ENCODE peak calls at places on chromosome 21, in seven cellular contexts. One of them, this sample, is unnamed.

GRCh38 chr21:26405735-26406361 is 167.2 kb downstream of the CYYR1 start:
- DNase-seq in nephron progenitor cell: peak; percentile 7
- DNase-seq in SK-N-SH: no peak
- DNase-seq in CD4-positive, alpha-beta T cell: no peak
- DNase-seq in brain microvascular endothelial cell: peak; percentile 84
- DNase-seq in ovary: no peak
- DNase-seq in activated B cell treated with CpG ODN at 0.5 μM for 24 hours: no peak
- DNase-seq in this sample: no peak

GRCh38 chr21:15066231-15066577 is 1.4 kb upstream of the NRIP1 start:
- DNase-seq in nephron progenitor cell: no peak
- DNase-seq in SK-N-SH: no peak
- DNase-seq in CD4-positive, alpha-beta T cell: no peak
- DNase-seq in brain microvascular endothelial cell: no peak
- DNase-seq in ovary: no peak
- DNase-seq in activated B cell treated with CpG ODN at 0.5 μM for 24 hours: no peak
- DNase-seq in this sample: no peak

GRCh38 chr21:17340081-17340480 is 172.8 kb upstream of the CXADR start:
- DNase-seq in nephron progenitor cell: no peak
- DNase-seq in SK-N-SH: no peak
- DNase-seq in CD4-positive, alpha-beta T cell: no peak
- DNase-seq in brain microvascular endothelial cell: no peak
- DNase-seq in ovary: no peak
- DNase-seq in activated B cell treated with CpG ODN at 0.5 μM for 24 hours: no peak
- DNase-seq in this sample: no peak

GRCh38 chr21:32414579-32415358 is 2.3 kb downstream of the EVA1C start:
- DNase-seq in nephron progenitor cell: no peak
- DNase-seq in SK-N-SH: peak; percentile 42
- DNase-seq in CD4-positive, alpha-beta T cell: no peak
- DNase-seq in brain microvascular endothelial cell: no peak
- DNase-seq in ovary: no peak
- DNase-seq in activated B cell treated with CpG ODN at 0.5 μM for 24 hours: no peak
- DNase-seq in this sample: no peak

GRCh38 chr21:32425628-32426027 is 13.1 kb downstream of the EVA1C start:
- DNase-seq in nephron progenitor cell: no peak
- DNase-seq in SK-N-SH: no peak
- DNase-seq in CD4-positive, alpha-beta T cell: no peak
- DNase-seq in brain microvascular endothelial cell: no peak
- DNase-seq in ovary: no peak
- DNase-seq in activated B cell treated with CpG ODN at 0.5 μM for 24 hours: no peak
- DNase-seq in this sample: no peak

GRCh38 chr21:34333150-34333739 is 30.6 kb upstream of the KCNE2 start:
- DNase-seq in nephron progenitor cell: no peak
- DNase-seq in SK-N-SH: no peak
- DNase-seq in CD4-positive, alpha-beta T cell: no peak
- DNase-seq in brain microvascular endothelial cell: peak; percentile 76
- DNase-seq in ovary: no peak
- DNase-seq in activated B cell treated with CpG ODN at 0.5 μM for 24 hours: no peak
- DNase-seq in this sample: no peak

GRCh38 chr21:32101206-32101763 is 177.6 kb downstream of the MIS18A start:
- DNase-seq in nephron progenitor cell: no peak
- DNase-seq in SK-N-SH: no peak
- DNase-seq in CD4-positive, alpha-beta T cell: no peak
- DNase-seq in brain microvascular endothelial cell: no peak
- DNase-seq in ovary: no peak
- DNase-seq in activated B cell treated with CpG ODN at 0.5 μM for 24 hours: no peak
- DNase-seq in this sample: no peak

GRCh38 chr21:34530264-34530663 is 18.3 kb upstream of the KCNE1 start:
- DNase-seq in nephron progenitor cell: no peak
- DNase-seq in SK-N-SH: no peak
- DNase-seq in CD4-positive, alpha-beta T cell: no peak
- DNase-seq in brain microvascular endothelial cell: peak; percentile 88
- DNase-seq in ovary: no peak
- DNase-seq in activated B cell treated with CpG ODN at 0.5 μM for 24 hours: no peak
- DNase-seq in this sample: no peak

GRCh38 chr21:30044447-30045064 is 104.8 kb upstream of the GRIK1 start:
- DNase-seq in nephron progenitor cell: peak; percentile 37
- DNase-seq in SK-N-SH: peak; percentile 1
- DNase-seq in CD4-positive, alpha-beta T cell: no peak
- DNase-seq in brain microvascular endothelial cell: peak; percentile 25
- DNase-seq in ovary: no peak
- DNase-seq in activated B cell treated with CpG ODN at 0.5 μM for 24 hours: no peak
- DNase-seq in this sample: no peak

GRCh38 chr21:28962465-28962864 is 30.2 kb downstream of the LTN1 start:
- DNase-seq in nephron progenitor cell: no peak
- DNase-seq in SK-N-SH: no peak
- DNase-seq in CD4-positive, alpha-beta T cell: no peak
- DNase-seq in brain microvascular endothelial cell: no peak
- DNase-seq in ovary: no peak
- DNase-seq in activated B cell treated with CpG ODN at 0.5 μM for 24 hours: no peak
- DNase-seq in this sample: no peak

GRCh38 chr21:42753804-42754203 is 100.4 kb downstream of the PDE9A start:
- DNase-seq in nephron progenitor cell: no peak
- DNase-seq in SK-N-SH: no peak
- DNase-seq in CD4-positive, alpha-beta T cell: no peak
- DNase-seq in brain microvascular endothelial cell: no peak
- DNase-seq in ovary: no peak
- DNase-seq in activated B cell treated with CpG ODN at 0.5 μM for 24 hours: no peak
- DNase-seq in this sample: no peak

GRCh38 chr21:46092026-46092764 is 5.7 kb upstream of the COL6A2 start:
- DNase-seq in nephron progenitor cell: no peak
- DNase-seq in SK-N-SH: no peak
- DNase-seq in CD4-positive, alpha-beta T cell: no peak
- DNase-seq in brain microvascular endothelial cell: peak; percentile 93
- DNase-seq in ovary: peak; percentile 79
- DNase-seq in activated B cell treated with CpG ODN at 0.5 μM for 24 hours: no peak
- DNase-seq in this sample: no peak

GRCh38 chr21:29318354-29318753 is 19.6 kb downstream of the BACH1 start:
- DNase-seq in nephron progenitor cell: no peak
- DNase-seq in SK-N-SH: no peak
- DNase-seq in CD4-positive, alpha-beta T cell: no peak
- DNase-seq in brain microvascular endothelial cell: no peak
- DNase-seq in ovary: no peak
- DNase-seq in activated B cell treated with CpG ODN at 0.5 μM for 24 hours: no peak
- DNase-seq in this sample: no peak

GRCh38 chr21:28936036-28936435 is 56.6 kb downstream of the LTN1 start:
- DNase-seq in nephron progenitor cell: no peak
- DNase-seq in SK-N-SH: no peak
- DNase-seq in CD4-positive, alpha-beta T cell: no peak
- DNase-seq in brain microvascular endothelial cell: no peak
- DNase-seq in ovary: no peak
- DNase-seq in activated B cell treated with CpG ODN at 0.5 μM for 24 hours: no peak
- DNase-seq in this sample: no peak

GRCh38 chr21:46639489-46640386 is 4.3 kb downstream of the PRMT2 start:
- DNase-seq in nephron progenitor cell: no peak
- DNase-seq in SK-N-SH: peak; percentile 44
- DNase-seq in CD4-positive, alpha-beta T cell: no peak
- DNase-seq in brain microvascular endothelial cell: no peak
- DNase-seq in ovary: no peak
- DNase-seq in activated B cell treated with CpG ODN at 0.5 μM for 24 hours: no peak
- DNase-seq in this sample: no peak

GRCh38 chr21:34745557-34746255 is 76.9 kb downstream of the CLIC6 start:
- DNase-seq in nephron progenitor cell: peak; percentile 71
- DNase-seq in SK-N-SH: peak; percentile 76
- DNase-seq in CD4-positive, alpha-beta T cell: peak; percentile 19
- DNase-seq in brain microvascular endothelial cell: peak; percentile 80
- DNase-seq in ovary: peak; percentile 66
- DNase-seq in activated B cell treated with CpG ODN at 0.5 μM for 24 hours: peak; percentile 33
- DNase-seq in this sample: no peak

GRCh38 chr21:16424331-16424749 is 694.6 kb downstream of the USP25 start:
- DNase-seq in nephron progenitor cell: no peak
- DNase-seq in SK-N-SH: peak; percentile 4
- DNase-seq in CD4-positive, alpha-beta T cell: no peak
- DNase-seq in brain microvascular endothelial cell: peak; percentile 11
- DNase-seq in ovary: no peak
- DNase-seq in activated B cell treated with CpG ODN at 0.5 μM for 24 hours: no peak
- DNase-seq in this sample: no peak

GRCh38 chr21:46340998-46341397 is 17.0 kb downstream of the PCNT start:
- DNase-seq in nephron progenitor cell: no peak
- DNase-seq in SK-N-SH: no peak
- DNase-seq in CD4-positive, alpha-beta T cell: no peak
- DNase-seq in brain microvascular endothelial cell: no peak
- DNase-seq in ovary: no peak
- DNase-seq in activated B cell treated with CpG ODN at 0.5 μM for 24 hours: no peak
- DNase-seq in this sample: no peak

GRCh38 chr21:26377111-26377694 is 195.9 kb downstream of the CYYR1 start:
- DNase-seq in nephron progenitor cell: no peak
- DNase-seq in SK-N-SH: no peak
- DNase-seq in CD4-positive, alpha-beta T cell: no peak
- DNase-seq in brain microvascular endothelial cell: no peak
- DNase-seq in ovary: no peak
- DNase-seq in activated B cell treated with CpG ODN at 0.5 μM for 24 hours: no peak
- DNase-seq in this sample: no peak

GRCh38 chr21:14918542-14918941 is 146.3 kb downstream of the NRIP1 start:
- DNase-seq in nephron progenitor cell: no peak
- DNase-seq in SK-N-SH: no peak
- DNase-seq in CD4-positive, alpha-beta T cell: no peak
- DNase-seq in brain microvascular endothelial cell: no peak
- DNase-seq in ovary: no peak
- DNase-seq in activated B cell treated with CpG ODN at 0.5 μM for 24 hours: no peak
- DNase-seq in this sample: no peak

GRCh38 chr21:46038871-46039397 is 57.4 kb downstream of the COL6A1 start:
- DNase-seq in nephron progenitor cell: no peak
- DNase-seq in SK-N-SH: no peak
- DNase-seq in CD4-positive, alpha-beta T cell: no peak
- DNase-seq in brain microvascular endothelial cell: peak; percentile 98
- DNase-seq in ovary: peak; percentile 94
- DNase-seq in activated B cell treated with CpG ODN at 0.5 μM for 24 hours: no peak
- DNase-seq in this sample: no peak

GRCh38 chr21:33395866-33396265 is 7.3 kb upstream of the IFNGR2 start:
- DNase-seq in nephron progenitor cell: no peak
- DNase-seq in SK-N-SH: no peak
- DNase-seq in CD4-positive, alpha-beta T cell: no peak
- DNase-seq in brain microvascular endothelial cell: no peak
- DNase-seq in ovary: no peak
- DNase-seq in activated B cell treated with CpG ODN at 0.5 μM for 24 hours: no peak
- DNase-seq in this sample: no peak

GRCh38 chr21:34197561-34197960 is 124.2 kb downstream of the MRPS6 start:
- DNase-seq in nephron progenitor cell: no peak
- DNase-seq in SK-N-SH: no peak
- DNase-seq in CD4-positive, alpha-beta T cell: no peak
- DNase-seq in brain microvascular endothelial cell: no peak
- DNase-seq in ovary: no peak
- DNase-seq in activated B cell treated with CpG ODN at 0.5 μM for 24 hours: no peak
- DNase-seq in this sample: no peak

GRCh38 chr21:15601390-15601789 is 128.4 kb upstream of the USP25 start:
- DNase-seq in nephron progenitor cell: no peak
- DNase-seq in SK-N-SH: no peak
- DNase-seq in CD4-positive, alpha-beta T cell: no peak
- DNase-seq in brain microvascular endothelial cell: no peak
- DNase-seq in ovary: no peak
- DNase-seq in activated B cell treated with CpG ODN at 0.5 μM for 24 hours: no peak
- DNase-seq in this sample: no peak

GRCh38 chr21:33914188-33914587 is 1.4 kb downstream of the ATP5PO start:
- DNase-seq in nephron progenitor cell: no peak
- DNase-seq in SK-N-SH: no peak
- DNase-seq in CD4-positive, alpha-beta T cell: no peak
- DNase-seq in brain microvascular endothelial cell: no peak
- DNase-seq in ovary: no peak
- DNase-seq in activated B cell treated with CpG ODN at 0.5 μM for 24 hours: no peak
- DNase-seq in this sample: no peak

DNA sequence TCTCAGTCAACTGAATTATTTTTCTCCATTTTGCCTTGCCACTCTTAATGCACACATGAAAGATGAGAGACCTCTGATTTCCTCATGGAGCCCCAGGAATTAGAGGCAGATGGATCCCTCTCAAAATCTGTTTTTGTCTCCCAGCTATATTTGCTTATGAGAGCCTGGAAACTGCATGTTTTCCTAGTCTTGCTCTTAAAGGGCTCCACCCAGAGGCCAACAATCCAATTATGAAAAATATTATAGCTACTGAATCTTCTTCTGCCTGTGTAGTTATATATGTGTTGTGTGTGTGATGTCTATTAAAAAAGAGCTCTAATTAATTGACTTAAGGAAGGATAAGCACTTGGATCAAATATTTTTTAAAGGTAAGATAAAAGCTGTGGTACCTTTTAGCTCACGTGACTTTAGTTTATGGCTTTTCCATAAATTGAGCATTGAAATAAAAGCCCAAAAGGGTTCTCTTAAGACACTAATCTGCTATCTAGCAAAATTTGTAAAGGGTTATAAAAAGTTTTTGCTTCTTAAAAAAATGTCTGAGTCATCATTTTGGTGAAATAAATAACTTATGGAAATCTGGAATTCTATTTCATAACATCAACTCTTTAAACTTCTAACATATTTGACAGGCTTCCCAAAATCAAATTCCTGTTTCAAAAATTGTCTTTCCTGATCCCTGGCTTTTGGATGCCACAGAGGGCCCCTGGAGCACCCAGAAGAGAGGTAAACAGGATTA is 31.2 kb upstream of the TSPEAR start:
- DNase-seq in nephron progenitor cell: no peak
- DNase-seq in SK-N-SH: no peak
- DNase-seq in CD4-positive, alpha-beta T cell: no peak
- DNase-seq in brain microvascular endothelial cell: no peak
- DNase-seq in ovary: no peak
- DNase-seq in activated B cell treated with CpG ODN at 0.5 μM for 24 hours: no peak
- DNase-seq in this sample: no peak
- TF ChIP-seq CTCF in nephron progenitor cell: no peak
- TF ChIP-seq CTCF in SK-N-SH: peak; percentile 37
- TF ChIP-seq CTCF in CD4-positive, alpha-beta T cell: peak; percentile 55
- TF ChIP-seq CTCF in brain microvascular endothelial cell: peak; percentile 43
- TF ChIP-seq CTCF in ovary: no peak
- TF ChIP-seq CTCF in activated B cell treated with CpG ODN at 0.5 μM for 24 hours: no peak
- TF ChIP-seq CTCF in this sample: peak; percentile 48

GRCh38 chr21:41509206-41509496 is 1.2 kb upstream of the TMPRSS2 start:
- DNase-seq in nephron progenitor cell: no peak
- DNase-seq in SK-N-SH: no peak
- DNase-seq in CD4-positive, alpha-beta T cell: no peak
- DNase-seq in brain microvascular endothelial cell: no peak
- DNase-seq in ovary: no peak
- DNase-seq in activated B cell treated with CpG ODN at 0.5 μM for 24 hours: no peak
- DNase-seq in this sample: no peak
- TF ChIP-seq CTCF in nephron progenitor cell: no peak
- TF ChIP-seq CTCF in SK-N-SH: no peak
- TF ChIP-seq CTCF in CD4-positive, alpha-beta T cell: no peak
- TF ChIP-seq CTCF in brain microvascular endothelial cell: no peak
- TF ChIP-seq CTCF in ovary: no peak
- TF ChIP-seq CTCF in activated B cell treated with CpG ODN at 0.5 μM for 24 hours: no peak
- TF ChIP-seq CTCF in this sample: no peak

GRCh38 chr21:37220981-37221664 is 46.0 kb downstream of the VPS26C start:
- DNase-seq in nephron progenitor cell: peak; percentile 70
- DNase-seq in SK-N-SH: peak; percentile 94
- DNase-seq in CD4-positive, alpha-beta T cell: peak; percentile 89
- DNase-seq in brain microvascular endothelial cell: peak; percentile 86
- DNase-seq in ovary: peak; percentile 96
- DNase-seq in activated B cell treated with CpG ODN at 0.5 μM for 24 hours: peak; percentile 90
- DNase-seq in this sample: peak; percentile 83
- TF ChIP-seq CTCF in nephron progenitor cell: no peak
- TF ChIP-seq CTCF in SK-N-SH: peak; percentile 31
- TF ChIP-seq CTCF in CD4-positive, alpha-beta T cell: no peak
- TF ChIP-seq CTCF in brain microvascular endothelial cell: peak; percentile 34
- TF ChIP-seq CTCF in ovary: peak; percentile 34
- TF ChIP-seq CTCF in activated B cell treated with CpG ODN at 0.5 μM for 24 hours: no peak
- TF ChIP-seq CTCF in this sample: peak; percentile 63

DNA sequence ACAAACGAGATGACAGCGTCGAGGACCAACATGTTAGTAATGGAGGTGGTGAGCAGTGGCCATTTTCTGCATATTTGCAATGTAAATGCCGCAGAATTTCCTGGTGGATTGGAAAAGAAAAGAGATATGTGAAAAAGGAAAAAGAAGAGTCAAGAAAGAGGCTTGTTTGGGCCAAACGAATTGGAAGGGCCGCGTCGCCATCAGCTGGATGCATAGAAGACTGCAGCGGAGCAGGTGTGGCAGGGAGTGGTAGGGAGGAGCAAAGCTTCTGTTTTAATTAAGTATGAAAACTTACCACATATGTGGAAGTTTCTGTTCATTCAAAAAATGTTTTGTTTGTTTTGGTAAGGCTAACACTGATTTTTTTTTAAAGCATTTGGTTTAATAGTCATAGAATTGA is 690.7 kb downstream of the NCAM2 start:
- DNase-seq in nephron progenitor cell: peak; percentile 21
- DNase-seq in SK-N-SH: peak; percentile 5
- DNase-seq in CD4-positive, alpha-beta T cell: no peak
- DNase-seq in brain microvascular endothelial cell: no peak
- DNase-seq in ovary: no peak
- DNase-seq in activated B cell treated with CpG ODN at 0.5 μM for 24 hours: no peak
- DNase-seq in this sample: no peak
- TF ChIP-seq CTCF in nephron progenitor cell: peak; percentile 34
- TF ChIP-seq CTCF in SK-N-SH: peak; percentile 63
- TF ChIP-seq CTCF in CD4-positive, alpha-beta T cell: no peak
- TF ChIP-seq CTCF in brain microvascular endothelial cell: peak; percentile 76
- TF ChIP-seq CTCF in ovary: no peak
- TF ChIP-seq CTCF in activated B cell treated with CpG ODN at 0.5 μM for 24 hours: no peak
- TF ChIP-seq CTCF in this sample: peak; percentile 37

This sample was measured in D721Med.